ENCODE peak calls at places on chromosomes 13 and 19, in six cellular contexts. D is lung microvascular endothelial cell, U is fibroblast of the aortic adventitia, Q is astrocyte of the spinal cord, Y is putamen, L is epithelial cell of esophagus. T is an unnamed sample.

GRCh38 chr13:30792257-30793000 is 57.1 kb downstream of the ALOX5AP start:
- DNase-seq in D (peak), U (peak), Q (peak), L (peak), Y (no peak), T (peak)

GRCh38 chr19:33052352-33052972 is 12.2 kb downstream of the RHPN2 start:
- DNase-seq in D (peak), Q (no peak), U (peak), L (peak), Y (no peak), T (peak)

GRCh38 chr19:50626796-50627195 is 12.9 kb downstream of the SYT3 start:
- DNase-seq in U (no peak), D (no peak), Y (no peak), Q (no peak), L (no peak), T (no peak)

GRCh38 chr19:35936738-35937268 is 629 bp downstream of the LRFN3 start:
- DNase-seq in Y (no peak), Q (no peak), L (no peak), D (no peak), U (no peak), T (no peak)

GRCh38 chr19:23822735-23823134 is 64.0 kb upstream of the ZNF681 start:
- DNase-seq in Q (no peak), L (peak), D (no peak), Y (no peak), U (no peak), T (no peak)

GRCh38 chr19:32464279-32464678 is 58.7 kb downstream of the DPY19L3 start:
- DNase-seq in L (peak), Q (peak), D (peak), U (peak), Y (no peak), T (peak)

GRCh38 chr13:108346376-108346775 is 76.9 kb downstream of the TNFSF13B start:
- DNase-seq in U (no peak), Q (no peak), D (no peak), Y (no peak), L (peak), T (no peak)

GRCh38 chr13:44132710-44133109 is 240.9 kb upstream of the SERP2 start:
- DNase-seq in U (peak), D (peak), Q (peak), Y (no peak), L (no peak), T (peak)

GRCh38 chr19:13031917-13032623 is 36.8 kb downstream of the NFIX start:
- DNase-seq in Q (peak), D (no peak), U (peak), Y (peak), L (peak), T (peak)

GRCh38 chr19:34308381-34309367 is 54.3 kb downstream of the GARRE1 start:
- DNase-seq in Y (no peak), Q (no peak), U (no peak), L (no peak), D (peak), T (peak)